ENCODE peak calls at places on chromosome 15, in four cellular contexts. One of them, this sample, is unnamed.
A peak's percentile ranks its signal among the peaks of the same experiment; 100 is the strongest.

GRCh38 chr15:48388017-48388936 is 57.0 kb downstream of the DUT start:
- DNase-seq in HepG2: no peak
- DNase-seq in A549: no peak
- DNase-seq in H1: no peak
- DNase-seq in this sample: no peak

GRCh38 chr15:43135351-43135750 is 2.0 kb downstream of the TMEM62 start:
- DNase-seq in HepG2: no peak
- DNase-seq in A549: no peak
- DNase-seq in H1: no peak
- DNase-seq in this sample: no peak

GRCh38 chr15:68224108-68224507 is 5.4 kb downstream of the CLN6 start:
- DNase-seq in HepG2: no peak
- DNase-seq in H1: no peak
- DNase-seq in A549: no peak
- DNase-seq in this sample: no peak

GRCh38 chr15:39801641-39802309 is 19.1 kb upstream of the FSIP1 start:
- DNase-seq in A549: peak; percentile 31
- DNase-seq in H1: no peak
- DNase-seq in HepG2: peak; percentile 36
- DNase-seq in this sample: peak; percentile 49

GRCh38 chr15:55279746-55280351 is 9.8 kb downstream of the RAB27A start:
- DNase-seq in H1: no peak
- DNase-seq in A549: peak; percentile 23
- DNase-seq in HepG2: peak; percentile 62
- DNase-seq in this sample: no peak

GRCh38 chr15:53126144-53126543 is 336.0 kb upstream of the ONECUT1 start:
- DNase-seq in HepG2: no peak
- DNase-seq in A549: no peak
- DNase-seq in H1: no peak
- DNase-seq in this sample: no peak

GRCh38 chr15:87619161-87619960 is 637.2 kb downstream of the NTRK3 start:
- DNase-seq in HepG2: no peak
- DNase-seq in H1: no peak
- DNase-seq in A549: no peak
- DNase-seq in this sample: no peak

GRCh38 chr15:99042909-99043308 is 35.3 kb upstream of the PGPEP1L start:
- DNase-seq in H1: no peak
- DNase-seq in A549: no peak
- DNase-seq in HepG2: no peak
- DNase-seq in this sample: no peak

GRCh38 chr15:60370804-60371700 is 26.7 kb downstream of the ANXA2 start:
- DNase-seq in HepG2: peak; percentile 70
- DNase-seq in H1: no peak
- DNase-seq in A549: peak; percentile 89
- DNase-seq in this sample: no peak

GRCh38 chr15:36608166-36608565 is 28.7 kb downstream of the CDIN1 start:
- DNase-seq in HepG2: no peak
- DNase-seq in H1: no peak
- DNase-seq in A549: no peak
- DNase-seq in this sample: no peak

GRCh38 chr15:100818927-100819326 is 60.7 kb upstream of the ALDH1A3 start:
- DNase-seq in H1: no peak
- DNase-seq in A549: no peak
- DNase-seq in HepG2: no peak
- DNase-seq in this sample: no peak

GRCh38 chr15:90075420-90076289 is 26.6 kb downstream of the IDH2 start:
- DNase-seq in H1: no peak
- DNase-seq in HepG2: peak; percentile 57
- DNase-seq in A549: no peak
- DNase-seq in this sample: peak; percentile 46

GRCh38 chr15:48975713-48976419 is 12.1 kb upstream of the SHC4 start:
- DNase-seq in A549: peak; percentile 46
- DNase-seq in HepG2: peak; percentile 65
- DNase-seq in H1: peak; percentile 64
- DNase-seq in this sample: peak; percentile 84

GRCh38 chr15:41858756-41859155 is 20.1 kb downstream of the PLA2G4B start:
- DNase-seq in A549: no peak
- DNase-seq in HepG2: no peak
- DNase-seq in H1: no peak
- DNase-seq in this sample: peak; percentile 37

GRCh38 chr15:27028836-27029482 is 58.0 kb downstream of the GABRG3 start:
- DNase-seq in HepG2: no peak
- DNase-seq in H1: no peak
- DNase-seq in A549: no peak
- DNase-seq in this sample: no peak

GRCh38 chr15:55344206-55344605 is 25.2 kb downstream of the PIGB start:
- DNase-seq in A549: no peak
- DNase-seq in HepG2: no peak
- DNase-seq in H1: no peak
- DNase-seq in this sample: peak; percentile 33

GRCh38 chr15:36844453-36845094 is 255.8 kb downstream of the MEIS2 start:
- DNase-seq in A549: no peak
- DNase-seq in HepG2: peak; percentile 13
- DNase-seq in H1: no peak
- DNase-seq in this sample: no peak

GRCh38 chr15:74620636-74621545 is 5.3 kb downstream of the CLK3 start:
- DNase-seq in A549: peak; percentile 80
- DNase-seq in H1: peak; percentile 53
- DNase-seq in HepG2: peak; percentile 79
- DNase-seq in this sample: peak; percentile 83

GRCh38 chr15:82043130-82043673 is 2.6 kb downstream of the MEX3B start:
- DNase-seq in H1: no peak
- DNase-seq in HepG2: no peak
- DNase-seq in A549: no peak
- DNase-seq in this sample: peak; percentile 44

GRCh38 chr15:74302821-74303359 is 64.6 kb downstream of the CYP11A1 start:
- DNase-seq in H1: peak; percentile 47
- DNase-seq in HepG2: peak; percentile 11
- DNase-seq in A549: peak; percentile 49
- DNase-seq in this sample: peak; percentile 86

GRCh38 chr15:28961391-28961790 is 75.6 kb downstream of the APBA2 start:
- DNase-seq in H1: no peak
- DNase-seq in HepG2: no peak
- DNase-seq in A549: no peak
- DNase-seq in this sample: no peak

GRCh38 chr15:36612063-36612788 is 32.8 kb downstream of the CDIN1 start:
- DNase-seq in HepG2: no peak
- DNase-seq in A549: no peak
- DNase-seq in H1: no peak
- DNase-seq in this sample: no peak

GRCh38 chr15:60215225-60215963 is 182.4 kb downstream of the ANXA2 start:
- DNase-seq in HepG2: no peak
- DNase-seq in A549: no peak
- DNase-seq in H1: no peak
- DNase-seq in this sample: no peak

GRCh38 chr15:44243829-44244228 is 44.7 kb upstream of the GOLM2 start:
- DNase-seq in A549: no peak
- DNase-seq in H1: no peak
- DNase-seq in HepG2: no peak
- DNase-seq in this sample: no peak

GRCh38 chr15:101056366-101057334 is 137.5 kb downstream of the LRRK1 start:
- DNase-seq in H1: no peak
- DNase-seq in HepG2: peak; percentile 80
- DNase-seq in A549: no peak
- DNase-seq in this sample: no peak

GRCh38 chr15:98803228-98804056 is 155.1 kb downstream of the IGF1R start:
- DNase-seq in H1: no peak
- DNase-seq in A549: no peak
- DNase-seq in HepG2: no peak
- DNase-seq in this sample: no peak

GRCh38 chr15:61379005-61379404 is 149.9 kb upstream of the RORA start:
- DNase-seq in HepG2: no peak
- DNase-seq in A549: no peak
- DNase-seq in H1: no peak
- DNase-seq in this sample: no peak

GRCh38 chr15:65583701-65584100 is 27.2 kb downstream of the INTS14 start:
- DNase-seq in A549: no peak
- DNase-seq in HepG2: peak; percentile 37
- DNase-seq in H1: no peak
- DNase-seq in this sample: no peak

GRCh38 chr15:40449275-40449674 is 8.5 kb downstream of the BAHD1 start:
- DNase-seq in H1: no peak
- DNase-seq in A549: no peak
- DNase-seq in HepG2: no peak
- DNase-seq in this sample: no peak

GRCh38 chr15:70061086-70061370 is 36.7 kb downstream of the TLE3 start:
- DNase-seq in A549: no peak
- DNase-seq in HepG2: no peak
- DNase-seq in H1: no peak
- DNase-seq in this sample: peak; percentile 1

GRCh38 chr15:100105101-100105500 is 236.7 kb downstream of the ADAMTS17 start:
- DNase-seq in A549: no peak
- DNase-seq in H1: no peak
- DNase-seq in HepG2: no peak
- DNase-seq in this sample: no peak

GRCh38 chr15:24944939-24945338 is 9.8 kb upstream of the SNRPN start:
- DNase-seq in A549: no peak
- DNase-seq in H1: no peak
- DNase-seq in HepG2: peak; percentile 33
- DNase-seq in this sample: no peak

GRCh38 chr15:70955151-70955550 is 62.5 kb downstream of the LRRC49 start:
- DNase-seq in A549: no peak
- DNase-seq in HepG2: no peak
- DNase-seq in H1: no peak
- DNase-seq in this sample: no peak

GRCh38 chr15:45662375-45662774 is 27.5 kb downstream of the SQOR start:
- DNase-seq in H1: no peak
- DNase-seq in A549: no peak
- DNase-seq in HepG2: no peak
- DNase-seq in this sample: peak; percentile 60

GRCh38 chr15:45653702-45654424 is 19.0 kb downstream of the SQOR start:
- DNase-seq in HepG2: no peak
- DNase-seq in H1: no peak
- DNase-seq in A549: no peak
- DNase-seq in this sample: no peak

GRCh38 chr15:45654749-45655148 is 19.9 kb downstream of the SQOR start:
- DNase-seq in H1: no peak
- DNase-seq in HepG2: no peak
- DNase-seq in A549: no peak
- DNase-seq in this sample: no peak

GRCh38 chr15:45660231-45660979 is 25.6 kb downstream of the SQOR start:
- DNase-seq in H1: no peak
- DNase-seq in HepG2: no peak
- DNase-seq in A549: no peak
- DNase-seq in this sample: no peak

DNA sequence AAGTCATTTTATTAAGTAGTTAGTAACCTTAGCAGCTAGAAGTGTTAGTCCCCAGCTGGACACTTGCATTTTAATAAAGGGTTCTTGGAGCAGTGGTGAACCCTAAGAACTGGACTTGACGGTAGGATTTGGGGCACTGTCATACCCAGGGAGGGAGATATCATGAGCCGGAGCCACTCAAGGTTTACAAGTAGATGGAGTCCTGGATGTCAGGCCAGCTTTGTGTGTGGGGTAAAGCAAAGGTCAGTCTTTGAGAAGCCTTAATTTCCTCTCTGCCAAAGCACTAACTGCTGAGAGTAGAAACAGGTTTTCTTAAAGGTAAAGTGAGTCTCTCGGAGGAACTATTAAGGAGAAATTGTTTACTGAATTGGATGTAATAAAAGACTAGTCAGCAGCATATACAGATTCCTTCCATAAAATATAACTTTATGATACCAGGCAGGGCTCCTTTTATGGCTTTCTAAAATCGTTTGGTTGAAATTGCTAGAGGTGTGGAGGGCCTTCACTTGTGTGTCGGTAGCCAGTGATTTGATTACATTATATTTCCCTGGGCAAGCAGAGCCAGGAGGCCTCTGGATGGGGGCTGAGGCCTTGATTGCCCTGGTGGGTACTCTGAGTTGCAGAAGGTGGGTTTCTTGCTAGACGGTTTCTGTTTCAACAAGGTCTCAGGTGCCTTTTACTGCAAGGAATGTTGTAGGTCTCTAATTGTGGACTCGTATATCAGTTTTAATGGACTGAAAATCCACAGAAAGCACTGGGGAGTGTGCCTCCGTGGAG is 23.1 kb downstream of the SQOR start:
- DNase-seq in A549: no peak
- DNase-seq in H1: no peak
- DNase-seq in HepG2: no peak
- DNase-seq in this sample: no peak
- TF ChIP-seq JUN in A549: no peak
- TF ChIP-seq JUN in H1: no peak
- TF ChIP-seq JUN in HepG2: no peak
- TF ChIP-seq JUN in this sample: no peak

GRCh38 chr15:79674124-79674465 is 222.7 kb downstream of the MTHFS start:
- DNase-seq in HepG2: no peak
- DNase-seq in A549: no peak
- DNase-seq in H1: no peak
- DNase-seq in this sample: no peak

GRCh38 chr15:79676621-79677020 is 220.2 kb downstream of the MTHFS start:
- DNase-seq in HepG2: no peak
- DNase-seq in H1: no peak
- DNase-seq in A549: no peak
- DNase-seq in this sample: no peak

GRCh38 chr15:79678032-79678701 is 218.6 kb downstream of the MTHFS start:
- DNase-seq in H1: no peak
- DNase-seq in HepG2: no peak
- DNase-seq in A549: no peak
- DNase-seq in this sample: no peak

GRCh38 chr15:79675982-79676381 is 220.8 kb downstream of the MTHFS start:
- DNase-seq in HepG2: no peak
- DNase-seq in A549: no peak
- DNase-seq in H1: no peak
- DNase-seq in this sample: no peak

GRCh38 chr15:79673416-79674123 is 223.2 kb downstream of the MTHFS start:
- DNase-seq in H1: no peak
- DNase-seq in A549: peak; percentile 50
- DNase-seq in HepG2: no peak
- DNase-seq in this sample: no peak
- TF ChIP-seq JUN in H1: no peak
- TF ChIP-seq JUN in A549: no peak
- TF ChIP-seq JUN in HepG2: no peak
- TF ChIP-seq JUN in this sample: no peak

GRCh38 chr15:57455969-57456368 is 79.7 kb downstream of the CGNL1 start:
- DNase-seq in HepG2: no peak
- DNase-seq in H1: no peak
- DNase-seq in A549: no peak
- DNase-seq in this sample: no peak
- TF ChIP-seq JUN in HepG2: no peak
- TF ChIP-seq JUN in H1: no peak
- TF ChIP-seq JUN in A549: no peak
- TF ChIP-seq JUN in this sample: no peak

GRCh38 chr15:63551400-63551799 is 45.8 kb upstream of the FBXL22 start:
- DNase-seq in A549: no peak
- DNase-seq in H1: no peak
- DNase-seq in HepG2: no peak
- DNase-seq in this sample: no peak

GRCh38 chr15:63555520-63555919 is 41.7 kb upstream of the FBXL22 start:
- DNase-seq in A549: no peak
- DNase-seq in H1: no peak
- DNase-seq in HepG2: no peak
- DNase-seq in this sample: no peak

GRCh38 chr15:63554337-63554927 is 42.8 kb upstream of the FBXL22 start:
- DNase-seq in A549: no peak
- DNase-seq in H1: no peak
- DNase-seq in HepG2: no peak
- DNase-seq in this sample: no peak

GRCh38 chr15:63556246-63556645 is 40.9 kb upstream of the FBXL22 start:
- DNase-seq in HepG2: no peak
- DNase-seq in A549: no peak
- DNase-seq in H1: no peak
- DNase-seq in this sample: no peak

GRCh38 chr15:63553388-63553791 is 43.8 kb upstream of the FBXL22 start:
- DNase-seq in HepG2: no peak
- DNase-seq in H1: no peak
- DNase-seq in A549: no peak
- DNase-seq in this sample: no peak
- TF ChIP-seq JUN in HepG2: no peak
- TF ChIP-seq JUN in H1: no peak
- TF ChIP-seq JUN in A549: no peak
- TF ChIP-seq JUN in this sample: no peak

This sample was measured in WTC11.